ENCODE peak calls at places on chromosomes 4 and X, in six cellular contexts. Y, T, G, V, F and I are unnamed samples.

GRCh38 chrX:130228871-130229270 is 39.8 kb downstream of the ZNF280C start:
- DNase-seq in Y (no peak), T (no peak), G (no peak), V (no peak), F (no peak), I (no peak)

GRCh38 chr4:53601251-53601764 is 10.0 kb upstream of the LNX1 start:
- DNase-seq in Y (peak), T (peak), G (no peak), V (no peak), F (peak), I (no peak)

GRCh38 chr4:184287697-184288255 is 70.1 kb upstream of the ENPP6 start:
- DNase-seq in Y (peak), T (no peak), G (peak), V (no peak), F (peak), I (no peak)

GRCh38 chr4:36213956-36214355 is 30.4 kb downstream of the ARAP2 start:
- DNase-seq in Y (no peak), T (no peak), G (no peak), V (no peak), F (no peak), I (no peak)

GRCh38 chr4:181162266-181163063 is 1080.7 kb upstream of the TENM3 start:
- DNase-seq in Y (no peak), T (no peak), G (no peak), V (no peak), F (no peak), I (no peak)

GRCh38 chrX:139158256-139158655 is 372.3 kb upstream of the F9 start:
- DNase-seq in Y (peak), T (no peak), G (peak), V (no peak), F (peak), I (no peak)

GRCh38 chr4:48031802-48032525 is 15.4 kb downstream of the NIPAL1 start:
- DNase-seq in Y (no peak), T (no peak), G (no peak), V (peak), F (peak), I (no peak)

GRCh38 chr4:150256841-150257273 is 178.6 kb downstream of the DCLK2 start:
- DNase-seq in Y (no peak), T (no peak), G (no peak), V (no peak), F (peak), I (no peak)

GRCh38 chr4:973431-974397 is at the start of gene DGKQ:
- DNase-seq in Y (peak), T (peak), G (peak), V (peak), F (peak), I (peak)

GRCh38 chr4:139642364-139642763 is 23.3 kb upstream of the MGST2 start:
- DNase-seq in Y (peak), T (no peak), G (no peak), V (no peak), F (no peak), I (no peak)

GRCh38 chrX:133969191-133969590 is 16.2 kb downstream of the GPC3 start:
- DNase-seq in Y (no peak), T (no peak), G (no peak), V (no peak), F (no peak), I (no peak)

GRCh38 chr4:41933997-41934812 is 1.0 kb upstream of the TMEM33 start:
- DNase-seq in Y (no peak), T (no peak), G (peak), V (no peak), F (no peak), I (no peak)

GRCh38 chrX:70013483-70014222 is 36.1 kb downstream of the AWAT2 start:
- DNase-seq in Y (no peak), T (no peak), G (no peak), V (peak), F (no peak), I (no peak)

GRCh38 chrX:121581885-121582284 is 534.5 kb downstream of the GLUD2 start:
- DNase-seq in Y (no peak), T (no peak), G (no peak), V (no peak), F (no peak), I (no peak)

GRCh38 chr4:8278421-8279287 is 9.1 kb downstream of the HTRA3 start:
- DNase-seq in Y (peak), T (peak), G (no peak), V (no peak), F (no peak), I (no peak)

GRCh38 chrX:154138857-154139256 is 5.2 kb upstream of the OPN1LW start:
- DNase-seq in Y (no peak), T (no peak), G (no peak), V (no peak), F (no peak), I (no peak)

GRCh38 chrX:46611658-46612362 is 38.2 kb downstream of the CHST7 start:
- DNase-seq in Y (no peak), T (no peak), G (no peak), V (no peak), F (no peak), I (no peak)

GRCh38 chrX:87299563-87300160 is 217.9 kb upstream of the KLHL4 start:
- DNase-seq in Y (peak), T (no peak), G (no peak), V (no peak), F (no peak), I (no peak)

GRCh38 chrX:118251251-118251650 is 94.7 kb upstream of the WDR44 start:
- DNase-seq in Y (no peak), T (no peak), G (no peak), V (no peak), F (no peak), I (no peak)

GRCh38 chrX:13955095-13955647 is 74.5 kb downstream of the GEMIN8 start:
- DNase-seq in Y (no peak), T (no peak), G (no peak), V (no peak), F (no peak), I (no peak)

GRCh38 chr4:76744253-76744921 is 153.6 kb downstream of the SOWAHB start:
- DNase-seq in Y (peak), T (no peak), G (no peak), V (no peak), F (no peak), I (no peak)

GRCh38 chr4:103002551-103002950 is 17.0 kb downstream of the SLC9B1 start:
- DNase-seq in Y (peak), T (no peak), G (no peak), V (no peak), F (no peak), I (no peak)

GRCh38 chrX:105190252-105190853 is 30.1 kb downstream of the TEX13A start:
- DNase-seq in Y (peak), T (no peak), G (no peak), V (no peak), F (peak), I (peak)

GRCh38 chrX:143094501-143095110 is 68.9 kb downstream of the SPANXN4 start:
- DNase-seq in Y (no peak), T (no peak), G (no peak), V (no peak), F (no peak), I (no peak)

GRCh38 chr4:83237591-83237990 is 47.0 kb downstream of the COQ2 start:
- DNase-seq in Y (no peak), T (no peak), G (no peak), V (no peak), F (no peak), I (no peak)

GRCh38 chr4:24248674-24249644 is 335.4 kb downstream of the DHX15 start:
- DNase-seq in Y (no peak), T (peak), G (no peak), V (no peak), F (peak), I (no peak)

GRCh38 chr4:105022811-105023667 is 123.6 kb upstream of the TET2 start:
- DNase-seq in Y (peak), T (no peak), G (peak), V (no peak), F (no peak), I (no peak)

GRCh38 chr4:41057456-41057855 is 156.9 kb downstream of the APBB2 start:
- DNase-seq in Y (peak), T (no peak), G (no peak), V (no peak), F (no peak), I (no peak)

GRCh38 chr4:6773106-6773505 is 9.4 kb upstream of the KIAA0232 start:
- DNase-seq in Y (peak), T (no peak), G (no peak), V (no peak), F (no peak), I (no peak)
- H3K27ac ChIP-seq in Y (peak), T (peak), G (no peak), V (peak), F (no peak), I (peak)

GRCh38 chr4:88804234-88804633 is 106.6 kb upstream of the NAP1L5 start:
- DNase-seq in Y (no peak), T (no peak), G (no peak), V (no peak), F (no peak), I (no peak)

GRCh38 chr4:88802585-88803285 is 105.1 kb upstream of the NAP1L5 start:
- DNase-seq in Y (no peak), T (no peak), G (no peak), V (no peak), F (no peak), I (no peak)

GRCh38 chr4:88799900-88800299 is 102.3 kb upstream of the NAP1L5 start:
- DNase-seq in Y (no peak), T (no peak), G (no peak), V (no peak), F (no peak), I (no peak)

GRCh38 chr4:88803600-88804096 is 106.0 kb upstream of the NAP1L5 start:
- DNase-seq in Y (peak), T (no peak), G (no peak), V (peak), F (peak), I (no peak)

GRCh38 chr4:88802138-88802537 is 104.5 kb upstream of the NAP1L5 start:
- DNase-seq in Y (no peak), T (no peak), G (no peak), V (no peak), F (peak), I (no peak)
- H3K27ac ChIP-seq in Y (no peak), T (peak), G (no peak), V (peak), F (no peak), I (peak)

DNA sequence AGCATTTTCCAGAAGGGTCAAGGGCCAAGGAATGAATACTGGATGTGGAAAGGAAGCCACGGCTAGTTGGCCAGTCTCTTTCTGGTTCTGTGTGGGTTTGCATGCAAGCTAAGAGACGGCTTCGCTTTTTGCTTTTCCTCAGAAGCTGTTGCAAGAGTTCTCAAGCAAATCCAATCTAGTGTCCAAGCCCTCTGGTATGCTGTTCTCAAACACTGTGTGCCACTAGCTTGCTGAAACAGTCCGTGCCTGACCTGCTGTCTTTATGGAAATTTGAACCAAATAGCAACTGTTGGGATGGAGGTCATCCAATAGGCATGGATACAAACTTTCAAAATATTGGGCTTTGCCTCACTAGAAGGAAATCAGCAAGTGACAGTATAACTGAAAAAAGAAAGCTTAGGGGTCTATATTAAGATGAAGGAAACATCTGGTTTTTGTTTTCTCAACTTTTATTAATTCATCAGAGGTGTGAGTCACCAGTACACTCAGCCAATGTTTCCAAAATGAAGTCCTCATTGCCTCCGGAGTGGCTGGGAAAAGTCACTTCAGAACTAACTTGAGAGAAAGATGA is 70.5 kb downstream of the SLC9A6 start:
- DNase-seq in Y (peak), T (peak), G (no peak), V (peak), F (no peak), I (no peak)
- H3K27ac ChIP-seq in Y (peak), T (peak), G (peak), V (peak), F (no peak), I (no peak)

GRCh38 chr4:43242611-43243010 is 350.1 kb downstream of the GRXCR1 start:
- DNase-seq in Y (peak), T (no peak), G (no peak), V (no peak), F (no peak), I (no peak)

GRCh38 chr4:43238018-43238417 is 345.5 kb downstream of the GRXCR1 start:
- DNase-seq in Y (no peak), T (no peak), G (no peak), V (no peak), F (no peak), I (no peak)

GRCh38 chr4:43241104-43241503 is 348.6 kb downstream of the GRXCR1 start:
- DNase-seq in Y (no peak), T (no peak), G (no peak), V (no peak), F (no peak), I (no peak)

GRCh38 chr4:43234626-43235025 is 342.1 kb downstream of the GRXCR1 start:
- DNase-seq in Y (no peak), T (no peak), G (no peak), V (no peak), F (no peak), I (no peak)

DNA sequence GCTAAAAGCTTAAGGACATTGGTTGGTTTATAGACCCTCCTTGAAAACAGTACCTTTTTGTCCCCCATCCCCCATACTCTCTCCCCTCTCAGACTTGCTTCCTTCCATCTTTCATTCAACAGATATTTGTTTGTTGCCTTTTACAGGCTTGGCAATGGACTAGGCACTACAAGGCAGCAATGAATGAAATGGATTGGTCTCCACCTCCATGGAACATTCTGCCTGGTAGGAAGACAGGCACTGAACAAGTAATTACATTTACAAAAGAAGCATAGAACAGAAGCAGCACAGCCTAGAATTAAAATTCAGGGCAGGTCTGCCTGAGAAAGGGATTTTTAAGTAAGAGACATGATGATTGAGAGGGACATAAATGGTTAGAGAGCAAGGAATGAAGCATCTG is 346.0 kb downstream of the GRXCR1 start:
- DNase-seq in Y (no peak), T (no peak), G (no peak), V (no peak), F (no peak), I (no peak)
- H3K27ac ChIP-seq in Y (no peak), T (no peak), G (no peak), V (no peak), F (no peak), I (no peak)

GRCh38 chrX:140354431-140355120 is 150.3 kb downstream of the SOX3 start:
- DNase-seq in Y (no peak), T (no peak), G (no peak), V (no peak), F (no peak), I (no peak)

GRCh38 chrX:140360284-140360683 is 144.6 kb downstream of the SOX3 start:
- DNase-seq in Y (no peak), T (no peak), G (no peak), V (no peak), F (peak), I (no peak)

GRCh38 chrX:140360924-140361323 is 143.9 kb downstream of the SOX3 start:
- DNase-seq in Y (no peak), T (no peak), G (no peak), V (no peak), F (no peak), I (no peak)

DNA sequence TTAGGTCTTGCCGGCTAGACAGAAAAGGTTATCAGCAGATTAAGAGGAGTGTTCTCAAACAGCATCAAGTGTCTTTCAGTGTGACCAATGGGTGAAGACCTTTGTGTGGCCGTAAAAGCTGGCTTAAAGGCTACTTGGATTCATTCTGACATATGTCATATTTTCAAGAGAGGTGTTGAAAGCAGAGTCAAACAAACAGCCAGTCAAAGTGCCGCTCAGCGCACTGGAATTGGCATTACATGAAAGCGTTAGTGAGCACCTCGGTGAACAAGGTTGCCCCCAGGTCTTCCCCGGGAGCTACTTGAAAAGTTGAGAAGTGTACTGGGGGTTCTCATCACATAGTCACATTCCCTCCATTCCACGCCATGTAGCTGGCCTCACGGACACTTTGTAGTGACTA is 148.9 kb downstream of the SOX3 start:
- DNase-seq in Y (no peak), T (no peak), G (no peak), V (no peak), F (no peak), I (no peak)
- H3K27ac ChIP-seq in Y (no peak), T (no peak), G (no peak), V (no peak), F (no peak), I (no peak)

GRCh38 chr4:21845663-21846062 is 102.9 kb downstream of the KCNIP4 start:
- DNase-seq in Y (no peak), T (no peak), G (no peak), V (no peak), F (no peak), I (no peak)

DNA sequence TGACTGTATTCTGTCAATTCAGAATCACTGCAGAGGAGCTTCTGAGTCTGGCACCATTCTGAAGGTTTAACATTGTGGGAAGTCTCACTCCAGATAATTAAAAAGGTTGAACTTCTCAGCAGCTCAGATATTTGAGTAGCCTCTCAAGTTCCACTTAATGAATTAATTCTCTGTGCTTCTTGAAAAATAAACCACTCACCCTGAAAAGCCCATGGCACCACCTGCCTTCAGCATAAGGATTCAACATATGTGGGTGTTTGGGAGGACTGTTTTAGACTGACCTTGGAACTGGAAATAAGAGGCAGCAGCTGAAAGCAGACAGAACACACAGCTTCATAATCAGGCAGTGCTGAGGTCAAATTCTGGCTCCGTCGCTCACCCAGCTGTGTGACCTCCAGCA is 100.6 kb downstream of the KCNIP4 start:
- DNase-seq in Y (no peak), T (no peak), G (no peak), V (no peak), F (no peak), I (no peak)
- H3K27ac ChIP-seq in Y (no peak), T (no peak), G (no peak), V (no peak), F (no peak), I (no peak)

GRCh38 chr4:31539279-31540074 is 819.3 kb downstream of the PCDH7 start:
- DNase-seq in Y (no peak), T (no peak), G (no peak), V (no peak), F (no peak), I (no peak)

DNA sequence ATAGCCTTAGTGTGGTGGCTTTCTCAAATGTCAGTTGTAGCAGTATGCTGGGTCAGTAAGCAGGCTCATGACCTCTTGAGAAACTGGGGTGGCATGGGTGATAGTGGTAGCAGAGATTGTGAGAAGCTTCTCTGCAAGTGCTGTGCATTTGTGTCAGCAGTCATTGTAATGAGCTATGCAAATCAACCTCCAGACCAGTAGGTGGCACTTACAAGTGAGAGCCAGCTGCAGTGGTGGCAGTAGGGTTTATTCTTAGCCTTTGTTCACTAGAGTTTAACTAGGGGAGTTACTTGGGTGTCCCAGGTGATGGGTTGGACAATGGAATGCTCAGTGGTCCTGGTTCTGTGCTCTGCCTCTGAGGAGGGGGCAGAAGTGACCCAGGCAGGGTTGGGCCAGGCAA is 818.7 kb downstream of the PCDH7 start:
- DNase-seq in Y (no peak), T (no peak), G (no peak), V (no peak), F (no peak), I (no peak)
- H3K27ac ChIP-seq in Y (no peak), T (no peak), G (no peak), V (no peak), F (no peak), I (no peak)